ENCODE peak calls at places on chromosome 2, in four cellular contexts. Y is K562, L is IMR-90, P is A549. D is an unnamed sample. For H3K4me1, the result is how much of the 10 kb centered on the place peaks cover.

GRCh38 chr2:85083092-85083491 is 50.1 kb upstream of the TCF7L1 start:
- DNase-seq in Y (no peak), L (no peak), P (no peak), D (no peak)

GRCh38 chr2:65227035-65227470 is 578 bp upstream of the ACTR2 start:
- DNase-seq in Y (no peak), P (peak), L (no peak), D (no peak)

GRCh38 chr2:23199115-23199918 is 185.7 kb upstream of the KLHL29 start:
- DNase-seq in Y (peak), L (peak), P (peak), D (no peak)

GRCh38 chr2:141490886-141491285 is 639.9 kb downstream of the LRP1B start:
- DNase-seq in L (peak), Y (no peak), P (no peak), D (no peak)

GRCh38 chr2:176553685-176554106 is 284.5 kb downstream of the MTX2 start:
- DNase-seq in L (peak), P (peak), Y (no peak), D (no peak)

GRCh38 chr2:26585100-26585499 is 56.1 kb downstream of the CIB4 start:
- DNase-seq in Y (no peak), P (no peak), L (no peak), D (no peak)

GRCh38 chr2:36834203-36834602 is 132.1 kb downstream of the STRN start:
- DNase-seq in Y (no peak), L (no peak), P (no peak), D (no peak)

GRCh38 chr2:80136338-80136737 is 168.2 kb downstream of the LRRTM1 start:
- DNase-seq in Y (no peak), P (no peak), L (no peak), D (no peak)

GRCh38 chr2:62382757-62383156 is 123.2 kb downstream of the TMEM17 start:
- DNase-seq in L (peak), P (no peak), Y (no peak), D (no peak)

GRCh38 chr2:31978998-31979397 is 31.8 kb downstream of the MEMO1 start:
- DNase-seq in P (no peak), L (no peak), Y (no peak), D (no peak)

GRCh38 chr2:241797441-241798080 is 11.4 kb upstream of the NEU4 start:
- DNase-seq in Y (no peak), P (no peak), L (no peak), D (no peak)

GRCh38 chr2:196534533-196534932 is 105.0 kb upstream of the CCDC150 start:
- DNase-seq in P (no peak), L (no peak), Y (no peak), D (no peak)

GRCh38 chr2:168190590-168191336 is 56.6 kb downstream of the STK39 start:
- DNase-seq in L (no peak), Y (no peak), P (no peak), D (no peak)

DNA sequence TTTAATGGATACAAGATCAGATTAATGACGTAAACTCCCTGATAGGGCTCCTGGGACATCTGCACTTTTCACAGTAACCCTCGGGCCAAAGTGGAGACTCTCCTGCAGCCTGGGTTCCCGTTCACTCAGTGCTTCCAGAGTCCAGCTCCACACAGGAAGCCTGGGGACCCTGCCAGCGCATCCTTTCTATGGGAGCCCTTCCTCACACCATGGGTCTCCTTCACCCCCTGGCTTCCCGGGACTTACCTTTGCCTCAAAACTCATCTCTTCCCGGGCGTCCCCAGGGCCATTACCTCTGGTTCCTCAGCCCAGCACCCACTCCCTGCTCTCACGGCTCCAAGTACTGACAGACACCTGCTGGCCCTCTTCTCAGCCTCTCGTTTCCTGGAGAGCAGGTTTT is 40.7 kb upstream of the KLF11 start:
- DNase-seq in Y (no peak), P (no peak), L (no peak), D (no peak)
- TF ChIP-seq ELK1 in Y (no peak), P (no peak), L (no peak), D (no peak)

GRCh38 chr2:200300650-200301314 is 5.7 kb upstream of the SPATS2L start:
- DNase-seq in L (peak), P (peak), Y (peak), D (no peak)
- H3K4me1 ChIP-seq in L (under half), P (under half), Y (under half), D (under half)

DNA sequence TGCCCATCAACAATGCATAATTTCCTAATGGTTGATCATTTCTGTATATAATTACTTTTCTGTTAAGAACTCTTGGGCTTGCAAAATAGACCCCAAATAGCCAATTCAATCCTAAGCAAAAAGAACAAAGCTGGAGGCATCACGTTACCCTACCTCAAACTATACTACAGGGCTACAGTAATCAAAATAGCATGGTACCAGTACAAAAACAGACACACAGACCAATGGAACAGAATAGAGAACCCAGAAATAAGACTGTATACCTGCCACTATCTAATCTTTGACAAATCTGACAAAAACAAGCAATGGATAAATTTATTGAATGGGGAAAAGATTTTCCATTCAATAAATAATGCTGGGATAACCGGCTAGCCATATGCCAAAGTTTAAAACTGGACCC is 78.8 kb downstream of the NR4A2 start:
- DNase-seq in Y (no peak), P (no peak), L (no peak), D (no peak)
- TF ChIP-seq ELK1 in Y (no peak), P (no peak), L (no peak), D (no peak)

GRCh38 chr2:63983986-63984605 is 35.1 kb downstream of the VPS54 start:
- DNase-seq in Y (no peak), P (peak), L (peak), D (no peak)
- H3K4me1 ChIP-seq in Y (under half), P (under half), L (under half), D (under half)

GRCh38 chr2:240571314-240571973 is 3.2 kb downstream of the RNPEPL1 start:
- DNase-seq in Y (no peak), P (no peak), L (no peak), D (no peak)

GRCh38 chr2:240574386-240575100 is 6.3 kb downstream of the RNPEPL1 start:
- DNase-seq in P (no peak), Y (no peak), L (no peak), D (no peak)

GRCh38 chr2:240572141-240573031 is 4.1 kb downstream of the RNPEPL1 start:
- DNase-seq in P (no peak), L (no peak), Y (no peak), D (no peak)

GRCh38 chr2:240573516-240574385 is 5.5 kb downstream of the RNPEPL1 start:
- DNase-seq in L (no peak), Y (no peak), P (no peak), D (no peak)

GRCh38 chr2:240573071-240573515 is 4.8 kb downstream of the RNPEPL1 start:
- DNase-seq in L (no peak), Y (no peak), P (no peak), D (no peak)
- TF ChIP-seq ELK1 in L (no peak), Y (no peak), P (no peak), D (no peak)

DNA sequence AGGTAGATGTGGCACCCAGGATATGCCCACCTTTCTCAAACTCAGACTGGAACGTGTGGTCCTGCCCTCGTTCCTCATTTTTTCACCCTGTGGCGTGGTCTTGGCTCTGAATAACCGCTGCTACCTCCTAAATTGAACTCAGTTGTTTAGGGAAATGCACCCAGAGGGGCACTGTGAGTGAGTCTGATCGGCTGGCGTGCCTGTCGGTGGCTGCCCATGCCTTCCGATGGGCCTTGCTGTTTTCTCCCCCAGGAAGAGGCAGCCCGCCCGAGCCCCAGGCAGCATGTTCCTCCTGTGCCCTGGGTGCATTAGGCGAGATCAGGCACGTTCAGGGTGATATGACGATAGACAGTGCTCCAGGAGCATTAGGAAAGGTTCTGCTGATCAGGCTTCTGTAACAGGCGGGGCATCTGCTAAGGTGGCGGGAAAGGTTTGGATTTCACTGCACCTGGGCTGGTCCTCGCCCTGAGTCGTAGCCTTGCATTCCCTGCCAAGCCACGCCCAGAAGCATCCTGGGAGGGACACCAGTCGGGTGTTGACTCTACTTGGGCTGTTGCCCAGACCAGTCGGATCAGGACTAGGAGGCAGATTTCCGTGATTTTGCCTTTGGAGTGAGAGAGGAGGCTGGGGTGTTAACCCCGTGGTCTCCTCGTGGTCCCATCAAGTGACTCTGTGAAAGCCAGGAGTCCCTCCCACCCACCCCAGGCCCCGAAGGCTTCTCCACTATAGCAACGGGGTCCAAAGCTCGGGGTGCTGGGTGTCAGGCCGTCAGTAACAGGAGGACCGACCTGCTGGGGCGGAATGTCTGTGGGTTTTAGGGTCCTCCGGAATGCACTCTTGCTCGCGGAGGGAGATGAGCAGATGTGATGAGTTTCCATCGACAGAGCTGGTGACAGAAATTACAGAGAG is 75.1 kb downstream of the SH3BP4 start:
- DNase-seq in Y (no peak), P (peak), L (peak), D (no peak)
- H3K4me1 ChIP-seq in Y (under half), P (half or more), L (half or more), D (under half)

DNA sequence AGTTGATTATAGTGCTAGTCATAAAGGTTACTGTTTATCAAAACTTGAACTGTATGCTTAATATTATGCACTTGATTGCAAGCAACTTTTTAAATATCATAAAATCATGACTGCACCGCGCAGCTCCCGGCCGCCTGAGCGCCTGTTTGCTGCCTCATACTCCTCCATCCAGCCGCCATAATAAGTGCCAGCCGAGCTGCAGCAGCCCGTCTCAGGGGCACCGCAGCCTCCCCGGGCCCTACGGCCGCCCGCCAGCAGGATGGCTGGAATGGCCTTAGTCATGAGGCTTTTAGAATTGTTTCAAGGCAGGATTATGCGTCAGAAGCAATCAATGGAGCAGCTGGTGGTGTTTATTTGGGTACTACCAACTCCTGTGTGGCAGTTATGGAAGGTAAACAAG is 337.2 kb downstream of the PAX3 start:
- DNase-seq in Y (no peak), L (no peak), P (no peak), D (no peak)
- TF ChIP-seq ELK1 in Y (no peak), L (no peak), P (no peak), D (no peak)